ENCODE peak calls at places on chromosomes 1 and 21, in five cellular contexts. B is tibial nerve, F is HFF-Myc, C is brain microvascular endothelial cell, T is epithelial cell of esophagus. X is an unnamed sample.

GRCh38 chr1:221435510-221435909 is 306.4 kb downstream of the DUSP10 start:
- DNase-seq in B (no peak), F (no peak), C (peak; percentile 45), T (peak; percentile 57), X (peak; percentile 47)

GRCh38 chr1:146007048-146007784 is 10.8 kb upstream of the TXNIP start:
- DNase-seq in B (no peak), F (peak; percentile 67), C (peak; percentile 68), T (peak; percentile 78), X (peak; percentile 28)

GRCh38 chr21:25424045-25424444 is 183.2 kb downstream of the MRPL39 start:
- DNase-seq in B (no peak), F (no peak), C (no peak), T (no peak), X (no peak)

GRCh38 chr1:183892351-183892793 is 87.5 kb downstream of the RGL1 start:
- DNase-seq in B (no peak), F (no peak), C (no peak), T (peak; percentile 64), X (no peak)

GRCh38 chr1:8989821-8990220 is 36.4 kb downstream of the SLC2A7 start:
- DNase-seq in B (no peak), F (no peak), C (peak; percentile 9), T (peak; percentile 63), X (no peak)

GRCh38 chr1:41915786-41916571 is 2.7 kb downstream of the HIVEP3 start:
- DNase-seq in B (no peak), F (no peak), C (no peak), T (no peak), X (no peak)

GRCh38 chr21:25809013-25809412 is 74.2 kb downstream of the GABPA start:
- DNase-seq in B (no peak), F (no peak), C (no peak), T (peak; percentile 73), X (peak; percentile 79)

GRCh38 chr1:210438928-210439841 is 110.5 kb downstream of the HHAT start:
- DNase-seq in B (no peak), F (peak; percentile 83), C (peak; percentile 95), T (peak; percentile 6), X (peak; percentile 99)

GRCh38 chr1:203171341-203172183 is 4.1 kb downstream of the MYBPH start:
- DNase-seq in B (no peak), F (no peak), C (no peak), T (no peak), X (no peak)

GRCh38 chr1:91400133-91400725 is 4.4 kb downstream of the HFM1 start:
- DNase-seq in B (no peak), F (no peak), C (no peak), T (peak; percentile 14), X (no peak)

GRCh38 chr1:205316179-205316578 is 5.4 kb downstream of the NUAK2 start:
- DNase-seq in B (no peak), F (no peak), C (no peak), T (no peak), X (no peak)

GRCh38 chr1:33429846-33430750 is 797 bp downstream of the PHC2 start:
- DNase-seq in B (no peak), F (no peak), C (no peak), T (no peak), X (no peak)

GRCh38 chr1:85277027-85277625 is 694 bp upstream of the BCL10 start:
- DNase-seq in B (no peak), F (no peak), C (no peak), T (no peak), X (no peak)

GRCh38 chr1:222109836-222110235 is 367.9 kb upstream of the DUSP10 start:
- DNase-seq in B (no peak), F (no peak), C (no peak), T (no peak), X (no peak)

GRCh38 chr1:167248707-167249642 is 28.3 kb downstream of the POU2F1 start:
- DNase-seq in B (no peak), F (no peak), C (no peak), T (no peak), X (no peak)

GRCh38 chr1:86504895-86505625 is 36.3 kb downstream of the CLCA1 start:
- DNase-seq in B (no peak), F (no peak), C (no peak), T (peak; percentile 80), X (peak; percentile 55)

GRCh38 chr1:174742805-174743653 is 256.7 kb upstream of the CACYBP start:
- DNase-seq in B (no peak), F (no peak), C (peak; percentile 57), T (no peak), X (no peak)

GRCh38 chr1:185674201-185674600 is 60.0 kb upstream of the HMCN1 start:
- DNase-seq in B (no peak), F (no peak), C (no peak), T (no peak), X (no peak)

GRCh38 chr1:239987103-239987745 is 104.5 kb upstream of the FMN2 start:
- DNase-seq in B (peak; percentile 24), F (no peak), C (peak; percentile 67), T (peak; percentile 51), X (no peak)
- TF ChIP-seq CTCF in B (peak; percentile 46), F (peak; percentile 73), C (peak; percentile 81), T (peak; percentile 71), X (peak; percentile 64)

GRCh38 chr1:198794498-198794897 is 155.7 kb downstream of the PTPRC start:
- DNase-seq in B (no peak), F (no peak), C (no peak), T (peak; percentile 68), X (peak; percentile 47)

GRCh38 chr1:198797656-198798055 is 158.8 kb downstream of the PTPRC start:
- DNase-seq in B (no peak), F (no peak), C (no peak), T (no peak), X (no peak)

GRCh38 chr1:198798923-198799386 is 160.1 kb downstream of the PTPRC start:
- DNase-seq in B (no peak), F (no peak), C (no peak), T (no peak), X (no peak)
- TF ChIP-seq CTCF in B (no peak), F (no peak), C (no peak), T (no peak), X (peak; percentile 15)

GRCh38 chr1:243346016-243346415 is 90.2 kb downstream of the SDCCAG8 start:
- DNase-seq in B (no peak), F (no peak), C (no peak), T (no peak), X (no peak)

GRCh38 chr1:243343970-243344749 is 88.3 kb downstream of the SDCCAG8 start:
- DNase-seq in B (no peak), F (no peak), C (no peak), T (peak; percentile 60), X (peak; percentile 19)

GRCh38 chr1:243348331-243348730 is 92.5 kb downstream of the SDCCAG8 start:
- DNase-seq in B (no peak), F (no peak), C (no peak), T (no peak), X (no peak)

GRCh38 chr1:243346481-243346880 is 90.6 kb downstream of the SDCCAG8 start:
- DNase-seq in B (no peak), F (no peak), C (no peak), T (no peak), X (no peak)

DNA sequence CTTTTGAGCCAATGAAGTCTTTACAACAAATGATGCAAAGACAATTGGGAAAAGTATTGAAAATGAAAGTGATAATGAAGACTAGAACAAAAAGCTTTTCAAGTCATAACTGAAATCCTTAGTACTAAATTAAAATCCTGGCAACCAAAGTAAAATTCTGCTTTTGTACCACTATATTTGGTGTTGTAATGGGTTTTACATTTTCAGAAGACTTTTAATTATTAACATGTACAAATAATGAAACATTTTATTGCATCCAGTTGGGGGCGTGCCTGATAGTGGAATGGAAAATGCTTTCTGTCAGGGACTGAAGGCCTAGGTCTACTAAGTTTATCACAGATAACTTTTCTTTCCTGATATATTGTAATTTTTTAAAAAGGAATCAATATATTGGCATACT is 89.4 kb downstream of the SDCCAG8 start:
- DNase-seq in B (no peak), F (no peak), C (no peak), T (no peak), X (no peak)
- TF ChIP-seq CTCF in B (peak; percentile 9), F (peak; percentile 8), C (no peak), T (no peak), X (no peak)

GRCh38 chr1:3409737-3410434 is 44.6 kb upstream of the ARHGEF16 start:
- DNase-seq in B (peak; percentile 39), F (no peak), C (peak; percentile 54), T (peak; percentile 13), X (no peak)
- TF ChIP-seq CTCF in B (peak; percentile 85), F (peak; percentile 49), C (peak; percentile 85), T (peak; percentile 33), X (peak; percentile 53)

GRCh38 chr1:11295905-11296304 is 22.9 kb downstream of the UBIAD1 start:
- DNase-seq in B (no peak), F (no peak), C (no peak), T (no peak), X (no peak)
- TF ChIP-seq CTCF in B (no peak), F (no peak), C (no peak), T (no peak), X (no peak)

GRCh38 chr1:161747789-161748188 is 1.8 kb upstream of the DUSP12 start:
- DNase-seq in B (no peak), F (no peak), C (no peak), T (no peak), X (no peak)

GRCh38 chr1:161749509-161750407 is at the start of gene DUSP12:
- DNase-seq in B (peak; percentile 85), F (peak; percentile 82), C (peak; percentile 96), T (peak; percentile 96), X (peak; percentile 93)
- TF ChIP-seq CTCF in B (no peak), F (no peak), C (peak; percentile 30), T (peak; percentile 13), X (peak; percentile 47)

GRCh38 chr21:44800971-44801467 is 601 bp downstream of the UBE2G2 start:
- DNase-seq in B (no peak), F (no peak), C (no peak), T (peak; percentile 60), X (peak; percentile 54)
- TF ChIP-seq CTCF in B (no peak), F (peak; percentile 27), C (peak; percentile 57), T (peak; percentile 57), X (peak; percentile 65)

GRCh38 chr1:20165522-20165951 is 20.4 kb upstream of the UBXN10 start:
- DNase-seq in B (no peak), F (no peak), C (peak; percentile 21), T (peak; percentile 28), X (no peak)
- TF ChIP-seq CTCF in B (no peak), F (peak; percentile 36), C (peak; percentile 47), T (peak; percentile 35), X (peak; percentile 63)